ENCODE peak calls at places on chromosomes 3 and 15, in eight cellular contexts. One of them, this sample, is unnamed.

GRCh38 chr3:45664558-45664957 is 24.6 kb upstream of the SACM1L start:
- DNase-seq in progenitor cell of endocrine pancreas: no peak
- DNase-seq in A549: no peak
- DNase-seq in breast epithelium: peak
- DNase-seq in fibroblast of pulmonary artery: no peak
- DNase-seq in fibroblast of the aortic adventitia: no peak
- DNase-seq in endothelial cell of umbilical vein: no peak
- DNase-seq in WERI-Rb-1: no peak
- DNase-seq in this sample: no peak

GRCh38 chr3:15983232-15983631 is 185.5 kb upstream of the ANKRD28 start:
- DNase-seq in progenitor cell of endocrine pancreas: no peak
- DNase-seq in A549: no peak
- DNase-seq in breast epithelium: peak
- DNase-seq in fibroblast of pulmonary artery: peak
- DNase-seq in fibroblast of the aortic adventitia: peak
- DNase-seq in endothelial cell of umbilical vein: no peak
- DNase-seq in WERI-Rb-1: no peak
- DNase-seq in this sample: no peak

GRCh38 chr15:45150997-45151396 is 21.2 kb downstream of the DUOX1 start:
- DNase-seq in progenitor cell of endocrine pancreas: no peak
- DNase-seq in A549: no peak
- DNase-seq in breast epithelium: no peak
- DNase-seq in fibroblast of pulmonary artery: no peak
- DNase-seq in fibroblast of the aortic adventitia: no peak
- DNase-seq in endothelial cell of umbilical vein: no peak
- DNase-seq in WERI-Rb-1: no peak
- DNase-seq in this sample: no peak

GRCh38 chr15:91200101-91200754 is 100.2 kb downstream of the SV2B start:
- DNase-seq in progenitor cell of endocrine pancreas: no peak
- DNase-seq in A549: no peak
- DNase-seq in breast epithelium: no peak
- DNase-seq in fibroblast of pulmonary artery: no peak
- DNase-seq in fibroblast of the aortic adventitia: no peak
- DNase-seq in endothelial cell of umbilical vein: no peak
- DNase-seq in WERI-Rb-1: no peak
- DNase-seq in this sample: no peak

GRCh38 chr3:50930371-50931208 is 255.9 kb downstream of the DOCK3 start:
- DNase-seq in progenitor cell of endocrine pancreas: no peak
- DNase-seq in A549: no peak
- DNase-seq in breast epithelium: no peak
- DNase-seq in fibroblast of pulmonary artery: no peak
- DNase-seq in fibroblast of the aortic adventitia: no peak
- DNase-seq in endothelial cell of umbilical vein: no peak
- DNase-seq in WERI-Rb-1: no peak
- DNase-seq in this sample: no peak

GRCh38 chr3:16363636-16364035 is 98.6 kb downstream of the OXNAD1 start:
- DNase-seq in progenitor cell of endocrine pancreas: no peak
- DNase-seq in A549: no peak
- DNase-seq in breast epithelium: no peak
- DNase-seq in fibroblast of pulmonary artery: no peak
- DNase-seq in fibroblast of the aortic adventitia: no peak
- DNase-seq in endothelial cell of umbilical vein: no peak
- DNase-seq in WERI-Rb-1: no peak
- DNase-seq in this sample: no peak

GRCh38 chr3:17194116-17194515 is 309.4 kb downstream of the PLCL2 start:
- DNase-seq in progenitor cell of endocrine pancreas: no peak
- DNase-seq in A549: no peak
- DNase-seq in breast epithelium: no peak
- DNase-seq in fibroblast of pulmonary artery: no peak
- DNase-seq in fibroblast of the aortic adventitia: no peak
- DNase-seq in endothelial cell of umbilical vein: no peak
- DNase-seq in WERI-Rb-1: no peak
- DNase-seq in this sample: no peak

GRCh38 chr3:10932596-10932995 is 60.0 kb upstream of the SLC6A1 start:
- DNase-seq in progenitor cell of endocrine pancreas: no peak
- DNase-seq in A549: no peak
- DNase-seq in breast epithelium: no peak
- DNase-seq in fibroblast of pulmonary artery: no peak
- DNase-seq in fibroblast of the aortic adventitia: no peak
- DNase-seq in endothelial cell of umbilical vein: no peak
- DNase-seq in WERI-Rb-1: no peak
- DNase-seq in this sample: no peak

GRCh38 chr15:59963322-59963721 is 40.8 kb upstream of the FOXB1 start:
- DNase-seq in progenitor cell of endocrine pancreas: no peak
- DNase-seq in A549: no peak
- DNase-seq in breast epithelium: no peak
- DNase-seq in fibroblast of pulmonary artery: no peak
- DNase-seq in fibroblast of the aortic adventitia: no peak
- DNase-seq in endothelial cell of umbilical vein: no peak
- DNase-seq in WERI-Rb-1: no peak
- DNase-seq in this sample: no peak

GRCh38 chr3:177934001-177934891 is 602.0 kb upstream of the KCNMB2 start:
- DNase-seq in progenitor cell of endocrine pancreas: no peak
- DNase-seq in A549: peak
- DNase-seq in breast epithelium: no peak
- DNase-seq in fibroblast of pulmonary artery: peak
- DNase-seq in fibroblast of the aortic adventitia: peak
- DNase-seq in endothelial cell of umbilical vein: peak
- DNase-seq in WERI-Rb-1: no peak
- DNase-seq in this sample: peak

GRCh38 chr15:101250331-101250730 is 1.5 kb downstream of the CHSY1 start:
- DNase-seq in progenitor cell of endocrine pancreas: no peak
- DNase-seq in A549: no peak
- DNase-seq in breast epithelium: no peak
- DNase-seq in fibroblast of pulmonary artery: peak
- DNase-seq in fibroblast of the aortic adventitia: peak
- DNase-seq in endothelial cell of umbilical vein: peak
- DNase-seq in WERI-Rb-1: no peak
- DNase-seq in this sample: no peak

GRCh38 chr3:12221663-12222062 is 63.0 kb upstream of the TIMP4 start:
- DNase-seq in progenitor cell of endocrine pancreas: no peak
- DNase-seq in A549: peak
- DNase-seq in breast epithelium: no peak
- DNase-seq in fibroblast of pulmonary artery: no peak
- DNase-seq in fibroblast of the aortic adventitia: no peak
- DNase-seq in endothelial cell of umbilical vein: no peak
- DNase-seq in WERI-Rb-1: no peak
- DNase-seq in this sample: no peak

GRCh38 chr3:138297059-138297607 is 32.5 kb downstream of the NME9 start:
- DNase-seq in progenitor cell of endocrine pancreas: no peak
- DNase-seq in A549: no peak
- DNase-seq in breast epithelium: no peak
- DNase-seq in fibroblast of pulmonary artery: no peak
- DNase-seq in fibroblast of the aortic adventitia: no peak
- DNase-seq in endothelial cell of umbilical vein: no peak
- DNase-seq in WERI-Rb-1: no peak
- DNase-seq in this sample: no peak

GRCh38 chr3:45688194-45688881 is 858 bp upstream of the SACM1L start:
- DNase-seq in progenitor cell of endocrine pancreas: peak
- DNase-seq in A549: peak
- DNase-seq in breast epithelium: no peak
- DNase-seq in fibroblast of pulmonary artery: no peak
- DNase-seq in fibroblast of the aortic adventitia: no peak
- DNase-seq in endothelial cell of umbilical vein: peak
- DNase-seq in WERI-Rb-1: peak
- DNase-seq in this sample: peak

GRCh38 chr3:111928613-111929012 is 50.2 kb upstream of the ABHD10 start:
- DNase-seq in progenitor cell of endocrine pancreas: no peak
- DNase-seq in A549: no peak
- DNase-seq in breast epithelium: no peak
- DNase-seq in fibroblast of pulmonary artery: no peak
- DNase-seq in fibroblast of the aortic adventitia: no peak
- DNase-seq in endothelial cell of umbilical vein: no peak
- DNase-seq in WERI-Rb-1: no peak
- DNase-seq in this sample: no peak

GRCh38 chr3:183370391-183370790 is 58.0 kb downstream of the MCF2L2 start:
- DNase-seq in progenitor cell of endocrine pancreas: no peak
- DNase-seq in A549: no peak
- DNase-seq in breast epithelium: no peak
- DNase-seq in fibroblast of pulmonary artery: peak
- DNase-seq in fibroblast of the aortic adventitia: peak
- DNase-seq in endothelial cell of umbilical vein: no peak
- DNase-seq in WERI-Rb-1: no peak
- DNase-seq in this sample: no peak

GRCh38 chr15:81469154-81469553 is 95.1 kb upstream of the TMC3 start:
- DNase-seq in progenitor cell of endocrine pancreas: no peak
- DNase-seq in A549: no peak
- DNase-seq in breast epithelium: no peak
- DNase-seq in fibroblast of pulmonary artery: no peak
- DNase-seq in fibroblast of the aortic adventitia: no peak
- DNase-seq in endothelial cell of umbilical vein: no peak
- DNase-seq in WERI-Rb-1: no peak
- DNase-seq in this sample: no peak

GRCh38 chr15:73930371-73930770 is 4.1 kb downstream of the LOXL1 start:
- DNase-seq in progenitor cell of endocrine pancreas: no peak
- DNase-seq in A549: no peak
- DNase-seq in breast epithelium: no peak
- DNase-seq in fibroblast of pulmonary artery: peak
- DNase-seq in fibroblast of the aortic adventitia: peak
- DNase-seq in endothelial cell of umbilical vein: no peak
- DNase-seq in WERI-Rb-1: no peak
- DNase-seq in this sample: peak

GRCh38 chr15:51579012-51579411 is 43.6 kb downstream of the DMXL2 start:
- DNase-seq in progenitor cell of endocrine pancreas: no peak
- DNase-seq in A549: no peak
- DNase-seq in breast epithelium: no peak
- DNase-seq in fibroblast of pulmonary artery: peak
- DNase-seq in fibroblast of the aortic adventitia: peak
- DNase-seq in endothelial cell of umbilical vein: no peak
- DNase-seq in WERI-Rb-1: no peak
- DNase-seq in this sample: no peak

GRCh38 chr15:51077565-51078153 is 17.0 kb downstream of the TNFAIP8L3 start:
- DNase-seq in progenitor cell of endocrine pancreas: peak
- DNase-seq in A549: no peak
- DNase-seq in breast epithelium: peak
- DNase-seq in fibroblast of pulmonary artery: peak
- DNase-seq in fibroblast of the aortic adventitia: peak
- DNase-seq in endothelial cell of umbilical vein: peak
- DNase-seq in WERI-Rb-1: no peak
- DNase-seq in this sample: peak

GRCh38 chr15:31230630-31231485 is 95.8 kb upstream of the KLF13 start:
- DNase-seq in progenitor cell of endocrine pancreas: no peak
- DNase-seq in A549: no peak
- DNase-seq in breast epithelium: no peak
- DNase-seq in fibroblast of pulmonary artery: no peak
- DNase-seq in fibroblast of the aortic adventitia: no peak
- DNase-seq in endothelial cell of umbilical vein: no peak
- DNase-seq in WERI-Rb-1: no peak
- DNase-seq in this sample: no peak

GRCh38 chr3:100893108-100893507 is 100.1 kb downstream of the ABI3BP start:
- DNase-seq in progenitor cell of endocrine pancreas: no peak
- DNase-seq in A549: no peak
- DNase-seq in breast epithelium: no peak
- DNase-seq in fibroblast of pulmonary artery: no peak
- DNase-seq in fibroblast of the aortic adventitia: no peak
- DNase-seq in endothelial cell of umbilical vein: no peak
- DNase-seq in WERI-Rb-1: no peak
- DNase-seq in this sample: no peak

GRCh38 chr3:100896994-100897393 is 96.2 kb downstream of the ABI3BP start:
- DNase-seq in progenitor cell of endocrine pancreas: no peak
- DNase-seq in A549: no peak
- DNase-seq in breast epithelium: no peak
- DNase-seq in fibroblast of pulmonary artery: no peak
- DNase-seq in fibroblast of the aortic adventitia: no peak
- DNase-seq in endothelial cell of umbilical vein: no peak
- DNase-seq in WERI-Rb-1: no peak
- DNase-seq in this sample: no peak

GRCh38 chr3:100891827-100892226 is 101.4 kb downstream of the ABI3BP start:
- DNase-seq in progenitor cell of endocrine pancreas: no peak
- DNase-seq in A549: peak
- DNase-seq in breast epithelium: no peak
- DNase-seq in fibroblast of pulmonary artery: no peak
- DNase-seq in fibroblast of the aortic adventitia: no peak
- DNase-seq in endothelial cell of umbilical vein: no peak
- DNase-seq in WERI-Rb-1: no peak
- DNase-seq in this sample: no peak

GRCh38 chr3:100893590-100893989 is 99.6 kb downstream of the ABI3BP start:
- DNase-seq in progenitor cell of endocrine pancreas: no peak
- DNase-seq in A549: peak
- DNase-seq in breast epithelium: no peak
- DNase-seq in fibroblast of pulmonary artery: peak
- DNase-seq in fibroblast of the aortic adventitia: peak
- DNase-seq in endothelial cell of umbilical vein: peak
- DNase-seq in WERI-Rb-1: peak
- DNase-seq in this sample: peak

GRCh38 chr3:100891033-100891432 is 102.2 kb downstream of the ABI3BP start:
- DNase-seq in progenitor cell of endocrine pancreas: no peak
- DNase-seq in A549: peak
- DNase-seq in breast epithelium: no peak
- DNase-seq in fibroblast of pulmonary artery: peak
- DNase-seq in fibroblast of the aortic adventitia: peak
- DNase-seq in endothelial cell of umbilical vein: peak
- DNase-seq in WERI-Rb-1: no peak
- DNase-seq in this sample: no peak
- TF ChIP-seq CTCF in progenitor cell of endocrine pancreas: peak
- TF ChIP-seq CTCF in A549: no peak
- TF ChIP-seq CTCF in breast epithelium: no peak
- TF ChIP-seq CTCF in fibroblast of pulmonary artery: peak
- TF ChIP-seq CTCF in fibroblast of the aortic adventitia: peak
- TF ChIP-seq CTCF in endothelial cell of umbilical vein: peak
- TF ChIP-seq CTCF in WERI-Rb-1: no peak
- TF ChIP-seq CTCF in this sample: no peak

GRCh38 chr3:153704115-153704514 is 417.1 kb upstream of the ARHGEF26 start:
- DNase-seq in progenitor cell of endocrine pancreas: no peak
- DNase-seq in A549: no peak
- DNase-seq in breast epithelium: no peak
- DNase-seq in fibroblast of pulmonary artery: no peak
- DNase-seq in fibroblast of the aortic adventitia: no peak
- DNase-seq in endothelial cell of umbilical vein: no peak
- DNase-seq in WERI-Rb-1: no peak
- DNase-seq in this sample: no peak
- TF ChIP-seq CTCF in progenitor cell of endocrine pancreas: no peak
- TF ChIP-seq CTCF in A549: no peak
- TF ChIP-seq CTCF in breast epithelium: no peak
- TF ChIP-seq CTCF in fibroblast of pulmonary artery: no peak
- TF ChIP-seq CTCF in fibroblast of the aortic adventitia: no peak
- TF ChIP-seq CTCF in endothelial cell of umbilical vein: no peak
- TF ChIP-seq CTCF in WERI-Rb-1: no peak
- TF ChIP-seq CTCF in this sample: no peak

DNA sequence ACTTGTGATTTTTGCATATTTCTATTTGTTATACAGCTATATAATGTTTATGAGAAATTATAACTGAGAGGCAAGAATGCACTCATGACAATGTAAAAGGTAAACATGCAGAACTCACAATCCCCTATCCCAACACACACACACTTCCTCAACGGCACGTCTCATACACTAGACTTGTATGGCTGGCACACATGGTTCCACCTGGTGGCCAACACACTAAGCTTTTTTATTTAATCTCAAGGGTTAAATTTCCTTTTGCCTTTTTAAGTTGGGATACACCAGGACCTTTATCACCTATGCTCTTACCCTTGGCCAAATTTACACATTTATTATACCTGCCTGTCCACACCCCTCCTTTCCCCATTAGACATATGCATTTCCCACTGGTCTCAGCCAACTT is 88.6 kb upstream of the PSMD6 start:
- DNase-seq in progenitor cell of endocrine pancreas: no peak
- DNase-seq in A549: peak
- DNase-seq in breast epithelium: no peak
- DNase-seq in fibroblast of pulmonary artery: no peak
- DNase-seq in fibroblast of the aortic adventitia: no peak
- DNase-seq in endothelial cell of umbilical vein: no peak
- DNase-seq in WERI-Rb-1: no peak
- DNase-seq in this sample: no peak
- TF ChIP-seq CTCF in progenitor cell of endocrine pancreas: peak
- TF ChIP-seq CTCF in A549: no peak
- TF ChIP-seq CTCF in breast epithelium: no peak
- TF ChIP-seq CTCF in fibroblast of pulmonary artery: no peak
- TF ChIP-seq CTCF in fibroblast of the aortic adventitia: no peak
- TF ChIP-seq CTCF in endothelial cell of umbilical vein: no peak
- TF ChIP-seq CTCF in WERI-Rb-1: no peak
- TF ChIP-seq CTCF in this sample: no peak

GRCh38 chr15:69812881-69813280 is 284.8 kb downstream of the TLE3 start:
- DNase-seq in progenitor cell of endocrine pancreas: no peak
- DNase-seq in A549: no peak
- DNase-seq in breast epithelium: no peak
- DNase-seq in fibroblast of pulmonary artery: no peak
- DNase-seq in fibroblast of the aortic adventitia: no peak
- DNase-seq in endothelial cell of umbilical vein: no peak
- DNase-seq in WERI-Rb-1: no peak
- DNase-seq in this sample: no peak
- TF ChIP-seq CTCF in progenitor cell of endocrine pancreas: no peak
- TF ChIP-seq CTCF in A549: no peak
- TF ChIP-seq CTCF in breast epithelium: no peak
- TF ChIP-seq CTCF in fibroblast of pulmonary artery: no peak
- TF ChIP-seq CTCF in fibroblast of the aortic adventitia: no peak
- TF ChIP-seq CTCF in endothelial cell of umbilical vein: no peak
- TF ChIP-seq CTCF in WERI-Rb-1: no peak
- TF ChIP-seq CTCF in this sample: no peak

This sample was measured in glutamatergic neuron.